ENCODE peak calls at places on chromosomes 1 and 21, in eight cellular contexts. D is EL, L is AG04450, A is dermis microvascular lymphatic vessel endothelial cell, Y is sciatic nerve, R is transverse colon, W is kidney epithelial cell, E is bronchial epithelial cell. K is an unnamed sample.

GRCh38 chr1:215002471-215002870 is 80.1 kb upstream of the KCNK2 start:
- DNase-seq in D (peak), A (no peak), W (no peak), L (no peak), E (peak), R (no peak), Y (no peak), K (no peak)

GRCh38 chr21:42009018-42009830 is 936 bp downstream of the ZBTB21 start:
- DNase-seq in Y (peak), R (peak), L (no peak), W (no peak), A (peak), E (peak), D (peak), K (no peak)

GRCh38 chr1:239976130-239976968 is 115.3 kb upstream of the FMN2 start:
- DNase-seq in E (peak), D (peak), R (peak), W (peak), A (peak), Y (peak), L (peak), K (no peak)

GRCh38 chr1:55524013-55524412 is 308.8 kb upstream of the USP24 start:
- DNase-seq in W (no peak), L (no peak), Y (no peak), D (no peak), R (peak), A (no peak), E (no peak), K (no peak)

GRCh38 chr1:182229451-182229850 is 162.1 kb downstream of the GLUL start:
- DNase-seq in R (no peak), Y (no peak), A (no peak), L (no peak), W (no peak), D (no peak), E (no peak), K (no peak)

GRCh38 chr1:196466656-196467055 is 141.6 kb downstream of the KCNT2 start:
- DNase-seq in R (no peak), D (peak), L (peak), W (peak), Y (no peak), A (no peak), E (peak), K (no peak)

GRCh38 chr1:235131961-235132360 is 3.3 kb upstream of the TOMM20 start:
- DNase-seq in A (no peak), L (no peak), W (no peak), Y (no peak), E (no peak), D (no peak), R (no peak), K (no peak)

GRCh38 chr1:110245876-110246620 is 35.9 kb downstream of the KCNC4 start:
- DNase-seq in Y (peak), A (no peak), D (no peak), E (peak), L (no peak), W (no peak), R (no peak), K (no peak)

K was measured in pulmonary artery endothelial cell.